ENCODE peak calls at places on chromosomes 4 and X, in nine cellular contexts. A, Z, S, H, V, X, M, N and T are unnamed samples.

GRCh38 chr4:98802673-98803286 is 126.2 kb downstream of the EIF4E start:
- DNase-seq in A (no peak), Z (no peak), S (no peak), H (no peak), V (no peak), X (no peak), M (no peak), N (no peak), T (no peak)

GRCh38 chr4:151169900-151170299 is 70.5 kb downstream of the RPS3A start:
- DNase-seq in A (no peak), Z (no peak), S (peak), H (no peak), V (peak), X (no peak), M (no peak), N (no peak), T (no peak)

GRCh38 chr4:57109530-57109846 is 697 bp downstream of the IGFBP7 start:
- DNase-seq in A (no peak), Z (no peak), S (peak), H (no peak), V (no peak), X (no peak), M (no peak), N (no peak), T (no peak)

GRCh38 chr4:8237256-8237989 is 32.1 kb upstream of the HTRA3 start:
- DNase-seq in A (no peak), Z (peak), S (no peak), H (no peak), V (no peak), X (no peak), M (no peak), N (no peak), T (no peak)

GRCh38 chr4:166146806-166147540 is 273.9 kb downstream of the TLL1 start:
- DNase-seq in A (no peak), Z (no peak), S (no peak), H (no peak), V (no peak), X (no peak), M (no peak), N (no peak), T (no peak)

GRCh38 chr4:98711526-98711925 is 53.1 kb upstream of the TSPAN5 start:
- DNase-seq in A (no peak), Z (no peak), S (peak), H (no peak), V (peak), X (no peak), M (no peak), N (no peak), T (no peak)

GRCh38 chrX:19758536-19758935 is 128.9 kb downstream of the SH3KBP1 start:
- DNase-seq in A (no peak), Z (no peak), S (no peak), H (no peak), V (no peak), X (no peak), M (no peak), N (peak), T (peak)

GRCh38 chr4:26870576-26871260 is 10.1 kb downstream of the STIM2 start:
- DNase-seq in A (no peak), Z (no peak), S (no peak), H (no peak), V (no peak), X (no peak), M (no peak), N (no peak), T (no peak)

GRCh38 chrX:154072192-154072591 is 25.3 kb downstream of the MECP2 start:
- DNase-seq in A (no peak), Z (no peak), S (no peak), H (no peak), V (no peak), X (no peak), M (no peak), N (no peak), T (no peak)

GRCh38 chrX:119647552-119648420 is 41.6 kb upstream of the NKRF start:
- DNase-seq in A (no peak), Z (no peak), S (no peak), H (no peak), V (no peak), X (no peak), M (no peak), N (no peak), T (no peak)

GRCh38 chrX:120456973-120457372 is 12.1 kb downstream of the LAMP2 start:
- DNase-seq in A (no peak), Z (no peak), S (peak), H (peak), V (peak), X (no peak), M (no peak), N (no peak), T (peak)

GRCh38 chr4:48944659-48945290 is 38.2 kb upstream of the OCIAD2 start:
- DNase-seq in A (no peak), Z (no peak), S (no peak), H (no peak), V (no peak), X (no peak), M (no peak), N (no peak), T (peak)

GRCh38 chr4:11468901-11469300 is 40.2 kb upstream of the HS3ST1 start:
- DNase-seq in A (no peak), Z (no peak), S (no peak), H (no peak), V (no peak), X (no peak), M (no peak), N (no peak), T (no peak)

GRCh38 chrX:18574591-18574990 is 97.3 kb downstream of the RS1 start:
- DNase-seq in A (no peak), Z (no peak), S (peak), H (peak), V (peak), X (no peak), M (no peak), N (no peak), T (no peak)

GRCh38 chrX:141142946-141143345 is 34.0 kb downstream of the LDOC1 start:
- DNase-seq in A (no peak), Z (no peak), S (peak), H (no peak), V (no peak), X (no peak), M (no peak), N (no peak), T (no peak)

GRCh38 chrX:140664939-140665338 is 44.6 kb upstream of the LINC00632 start:
- DNase-seq in A (no peak), Z (no peak), S (peak), H (no peak), V (peak), X (no peak), M (no peak), N (no peak), T (peak)

DNA sequence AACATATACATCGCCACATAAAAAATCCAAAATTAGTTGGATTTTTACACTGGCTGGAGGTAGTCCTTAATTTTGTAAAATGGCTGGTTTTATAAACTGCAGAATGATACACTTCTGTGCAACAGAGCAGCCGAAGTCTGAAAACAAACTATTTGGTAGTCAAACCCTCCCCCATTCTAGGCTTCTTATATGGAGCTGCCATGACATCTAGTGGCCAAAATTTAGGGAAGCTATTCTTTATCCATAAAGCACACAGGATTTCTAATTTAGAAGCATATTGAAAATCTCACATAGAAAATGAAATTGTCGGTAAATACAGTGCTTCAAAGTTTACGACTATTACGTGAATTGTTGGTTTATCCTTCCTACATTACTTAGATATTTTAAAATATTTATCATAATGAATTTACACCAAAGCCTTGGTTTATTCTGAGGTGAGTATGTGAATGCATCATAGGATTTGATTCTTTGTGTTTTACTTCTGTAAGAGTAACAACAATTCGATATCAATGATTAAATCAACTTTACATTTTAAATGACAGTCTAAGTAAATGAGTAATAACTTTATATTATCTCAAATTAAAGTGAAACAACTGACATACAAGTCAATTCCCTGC is 113.4 kb upstream of the FAM241A start:
- DNase-seq in A (no peak), Z (no peak), S (peak), H (peak), V (peak), X (no peak), M (no peak), N (no peak), T (peak)
- TF ChIP-seq CTCF in A (peak), Z (peak), S (peak), H (peak), V (peak), X (peak), M (peak), N (peak), T (peak)

GRCh38 chr4:124230268-124230667 is 482.3 kb downstream of the ANKRD50 start:
- DNase-seq in A (no peak), Z (no peak), S (no peak), H (no peak), V (no peak), X (no peak), M (no peak), N (no peak), T (no peak)
- TF ChIP-seq CTCF in A (no peak), Z (no peak), S (no peak), H (no peak), V (no peak), X (no peak), M (no peak), N (no peak), T (no peak)

GRCh38 chrX:41923925-41924693 is 755 bp upstream of the CASK start:
- DNase-seq in A (peak), Z (peak), S (peak), H (peak), V (peak), X (no peak), M (no peak), N (no peak), T (no peak)

GRCh38 chrX:41923257-41923924 is at the start of gene CASK:
- DNase-seq in A (peak), Z (peak), S (peak), H (peak), V (peak), X (peak), M (no peak), N (peak), T (peak)

GRCh38 chrX:41922125-41922521 is 1.2 kb downstream of the CASK start:
- DNase-seq in A (peak), Z (no peak), S (peak), H (no peak), V (peak), X (no peak), M (no peak), N (no peak), T (no peak)

GRCh38 chrX:41921492-41922124 is 1.7 kb downstream of the CASK start:
- DNase-seq in A (no peak), Z (no peak), S (peak), H (peak), V (peak), X (no peak), M (no peak), N (no peak), T (peak)

DNA sequence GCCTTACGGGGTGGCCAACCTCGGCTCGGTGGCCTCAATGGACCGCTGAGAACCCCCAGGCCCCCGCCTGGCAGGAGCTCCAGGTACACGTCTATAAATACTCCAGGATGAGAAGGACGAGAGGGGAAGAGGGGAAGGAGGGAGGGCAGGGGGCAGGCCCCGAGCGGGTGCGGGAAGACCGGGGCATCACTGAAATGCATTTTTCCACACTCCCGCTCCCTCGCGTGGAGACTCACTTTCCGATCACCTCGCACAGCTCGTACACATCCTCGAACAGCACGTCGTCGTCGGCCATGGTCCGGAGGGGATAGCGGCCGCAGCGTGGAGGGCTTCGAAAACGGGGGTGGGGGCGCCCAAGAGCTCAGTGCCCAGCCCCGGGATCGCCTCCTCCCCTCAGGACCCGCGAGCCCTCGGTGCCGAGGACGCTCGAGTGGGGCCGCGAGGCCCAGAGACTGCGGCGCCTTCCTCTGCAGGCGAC is 621 bp downstream of the CASK start:
- DNase-seq in A (peak), Z (peak), S (peak), H (no peak), V (peak), X (no peak), M (no peak), N (no peak), T (no peak)
- TF ChIP-seq CTCF in A (no peak), Z (no peak), S (peak), H (peak), V (peak), X (peak), M (no peak), N (no peak), T (no peak)

GRCh38 chrX:8042304-8042703 is 115.1 kb upstream of the PNPLA4 start:
- DNase-seq in A (no peak), Z (no peak), S (peak), H (no peak), V (no peak), X (no peak), M (no peak), N (no peak), T (no peak)
- TF ChIP-seq CTCF in A (no peak), Z (no peak), S (peak), H (peak), V (no peak), X (no peak), M (no peak), N (no peak), T (no peak)

GRCh38 chr4:153576443-153576774 is 107.7 kb upstream of the TLR2 start:
- DNase-seq in A (no peak), Z (no peak), S (no peak), H (no peak), V (no peak), X (no peak), M (no peak), N (no peak), T (no peak)
- TF ChIP-seq CTCF in A (no peak), Z (no peak), S (no peak), H (no peak), V (no peak), X (peak), M (no peak), N (peak), T (no peak)

GRCh38 chrX:132467029-132467428 is 21.8 kb downstream of the MBNL3 start:
- DNase-seq in A (no peak), Z (no peak), S (peak), H (peak), V (peak), X (no peak), M (no peak), N (no peak), T (no peak)
- TF ChIP-seq CTCF in A (no peak), Z (no peak), S (no peak), H (no peak), V (no peak), X (no peak), M (no peak), N (no peak), T (no peak)

GRCh38 chr4:180665994-180666818 is 1577.0 kb upstream of the TENM3 start:
- DNase-seq in A (no peak), Z (no peak), S (peak), H (peak), V (peak), X (no peak), M (no peak), N (no peak), T (peak)
- TF ChIP-seq CTCF in A (peak), Z (peak), S (peak), H (peak), V (peak), X (peak), M (peak), N (peak), T (peak)